ENCODE peak calls at places on chromosomes 4 and X, in seven cellular contexts. R is hepatic stellate cell; H is neural crest cell; W is chondrocyte; O is D341Med; B is NCI-H2171; L is activated naive CD4-positive, alpha-beta T cell treated with anti-CD3 and anti-CD28 coated beads for 36 hours. A is an unnamed sample.

GRCh38 chr4:168437192-168437938 is 42.9 kb downstream of the DDX60L start:
- DNase-seq in R (no peak), H (no peak), W (no peak), O (no peak), B (no peak), L (no peak), A (no peak)

GRCh38 chr4:74948279-74948678 is 15.4 kb downstream of the PARM1 start:
- DNase-seq in R (no peak), H (no peak), W (no peak), O (no peak), B (no peak), L (no peak), A (no peak)

GRCh38 chrX:134933911-134934310 is 56.9 kb upstream of the SMIM10 start:
- DNase-seq in R (no peak), H (no peak), W (no peak), O (no peak), B (no peak), L (no peak), A (no peak)

GRCh38 chrX:118495958-118496762 is 545 bp downstream of the DOCK11 start:
- DNase-seq in R (no peak), H (peak), W (peak), O (peak), B (no peak), L (peak), A (peak)

GRCh38 chr4:168850016-168850415 is 160.0 kb downstream of the CBR4 start:
- DNase-seq in R (no peak), H (no peak), W (no peak), O (no peak), B (no peak), L (no peak), A (no peak)

GRCh38 chr4:176393306-176394013 is 73.7 kb downstream of the SPCS3 start:
- DNase-seq in R (no peak), H (no peak), W (no peak), O (no peak), B (no peak), L (no peak), A (no peak)

GRCh38 chr4:54197926-54198325 is 31.2 kb upstream of the PDGFRA start:
- DNase-seq in R (no peak), H (no peak), W (no peak), O (no peak), B (no peak), L (no peak), A (peak)

GRCh38 chrX:95835223-95835622 is 849.4 kb upstream of the DIAPH2 start:
- DNase-seq in R (no peak), H (no peak), W (peak), O (no peak), B (no peak), L (no peak), A (no peak)

GRCh38 chrX:109872021-109872730 is 130.7 kb upstream of the TMEM164 start:
- DNase-seq in R (no peak), H (no peak), W (no peak), O (no peak), B (no peak), L (no peak), A (no peak)

GRCh38 chr4:173448103-173448502 is 49.2 kb upstream of the SCRG1 start:
- DNase-seq in R (no peak), H (no peak), W (no peak), O (peak), B (peak), L (no peak), A (peak)

GRCh38 chr4:94390804-94391410 is 48.3 kb upstream of the HPGDS start:
- DNase-seq in R (peak), H (no peak), W (no peak), O (peak), B (no peak), L (peak), A (peak)

GRCh38 chr4:156677136-156677535 is 294.5 kb downstream of the PDGFC start:
- DNase-seq in R (no peak), H (no peak), W (no peak), O (peak), B (no peak), L (no peak), A (peak)

A was measured in BE2C.